ENCODE peak calls at places on chromosome 1, in ten cellular contexts. O is hepatocyte, U is mammary epithelial cell, X is foreskin fibroblast, C is lower lobe of right lung, T is body of pancreas, F is uterus, B is pancreas, R is NB4, N is WERI-Rb-1. V is an unnamed sample.

GRCh38 chr1:14881775-14882672 is 271.5 kb upstream of the TMEM51 start:
- DNase-seq in O (peak), U (no peak), X (peak), C (no peak), T (no peak), F (no peak), B (no peak), R (no peak), N (no peak), V (no peak)

GRCh38 chr1:203309115-203309429 is 3.8 kb downstream of the BTG2 start:
- DNase-seq in O (no peak), U (no peak), X (no peak), C (no peak), T (no peak), F (no peak), B (no peak), R (no peak), N (no peak), V (no peak)

GRCh38 chr1:59150537-59151386 is 146.1 kb upstream of the FGGY start:
- DNase-seq in O (peak), U (peak), X (peak), C (no peak), T (peak), F (peak), B (peak), R (peak), N (peak), V (peak)

GRCh38 chr1:62435231-62436038 is 1.4 kb upstream of the USP1 start:
- DNase-seq in O (no peak), U (no peak), X (no peak), C (peak), T (no peak), F (peak), B (peak), R (peak), N (peak), V (no peak)

GRCh38 chr1:156623946-156624813 is 5.0 kb downstream of the HAPLN2 start:
- DNase-seq in O (peak), U (peak), X (peak), C (peak), T (peak), F (peak), B (no peak), R (peak), N (peak), V (peak)

GRCh38 chr1:10663668-10664035 is 132.8 kb downstream of the CASZ1 start:
- DNase-seq in O (peak), U (no peak), X (peak), C (no peak), T (peak), F (peak), B (peak), R (no peak), N (peak), V (peak)

GRCh38 chr1:6268431-6268830 is 7.5 kb upstream of the GPR153 start:
- DNase-seq in O (no peak), U (no peak), X (no peak), C (no peak), T (no peak), F (no peak), B (no peak), R (no peak), N (peak), V (no peak)

GRCh38 chr1:76268341-76268740 is 193.8 kb downstream of the ST6GALNAC3 start:
- DNase-seq in O (no peak), U (no peak), X (peak), C (no peak), T (no peak), F (no peak), B (no peak), R (no peak), N (no peak), V (no peak)

GRCh38 chr1:174692313-174692712 is 244.5 kb downstream of the GPR52 start:
- DNase-seq in O (no peak), U (peak), X (peak), C (no peak), T (no peak), F (no peak), B (no peak), R (peak), N (no peak), V (peak)

GRCh38 chr1:80248886-80249285 is 1242.4 kb upstream of the ADGRL4 start:
- DNase-seq in O (no peak), U (peak), X (peak), C (no peak), T (no peak), F (no peak), B (no peak), R (no peak), N (no peak), V (no peak)

GRCh38 chr1:155254714-155255242 is 505 bp downstream of the ENTREP3 start:
- DNase-seq in O (no peak), U (no peak), X (peak), C (no peak), T (no peak), F (peak), B (no peak), R (no peak), N (peak), V (no peak)

GRCh38 chr1:54936791-54937190 is 43.6 kb upstream of the TMEM61 start:
- DNase-seq in O (no peak), U (peak), X (no peak), C (no peak), T (no peak), F (no peak), B (no peak), R (no peak), N (no peak), V (no peak)

GRCh38 chr1:226034482-226034881 is 28.0 kb upstream of the H3-3A start:
- DNase-seq in O (peak), U (peak), X (peak), C (peak), T (peak), F (peak), B (peak), R (peak), N (no peak), V (peak)

GRCh38 chr1:202806845-202807366 is 1.3 kb downstream of the KDM5B start:
- DNase-seq in O (peak), U (peak), X (peak), C (no peak), T (peak), F (no peak), B (peak), R (peak), N (peak), V (no peak)

GRCh38 chr1:39699419-39699818 is 8.2 kb upstream of the HPCAL4 start:
- DNase-seq in O (no peak), U (no peak), X (no peak), C (no peak), T (no peak), F (no peak), B (no peak), R (no peak), N (no peak), V (no peak)
- TF ChIP-seq CTCF in O (no peak), U (peak), X (no peak), C (no peak), T (no peak), F (no peak), B (peak), R (no peak), N (no peak), V (no peak)

DNA sequence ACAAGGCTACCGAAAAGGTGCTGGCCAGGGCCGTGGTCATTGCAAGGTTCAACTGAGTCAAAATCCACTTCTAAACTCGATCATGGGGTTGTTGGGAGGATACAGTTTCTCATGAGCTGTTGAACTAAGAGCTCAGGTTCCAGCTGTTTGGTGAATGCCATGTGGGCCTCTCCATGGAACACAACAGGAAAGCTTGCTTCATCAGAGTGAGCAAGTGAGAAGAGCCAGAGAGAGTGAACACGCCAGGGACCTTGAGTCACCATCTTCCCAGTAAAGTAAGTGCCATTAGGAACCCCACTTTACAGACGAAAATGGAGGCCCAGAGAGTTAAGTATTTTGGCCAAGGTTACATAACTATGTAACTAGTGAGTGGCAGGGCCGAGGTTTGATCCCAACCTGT is 475.1 kb upstream of the VAMP3 start:
- DNase-seq in O (no peak), U (no peak), X (peak), C (no peak), T (no peak), F (no peak), B (no peak), R (no peak), N (no peak), V (no peak)
- H3K4me3 ChIP-seq in O (no peak), U (no peak), X (no peak), C (no peak), T (no peak), F (no peak), B (no peak), R (no peak), N (no peak), V (no peak)

GRCh38 chr1:216475659-216476276 is 52.5 kb upstream of the USH2A start:
- DNase-seq in O (no peak), U (no peak), X (no peak), C (no peak), T (no peak), F (no peak), B (no peak), R (no peak), N (no peak), V (no peak)

GRCh38 chr1:216483672-216484401 is 60.6 kb upstream of the USH2A start:
- DNase-seq in O (no peak), U (no peak), X (no peak), C (no peak), T (no peak), F (no peak), B (no peak), R (no peak), N (no peak), V (no peak)

GRCh38 chr1:216482620-216483019 is 59.4 kb upstream of the USH2A start:
- DNase-seq in O (no peak), U (no peak), X (no peak), C (no peak), T (no peak), F (no peak), B (no peak), R (no peak), N (no peak), V (no peak)

DNA sequence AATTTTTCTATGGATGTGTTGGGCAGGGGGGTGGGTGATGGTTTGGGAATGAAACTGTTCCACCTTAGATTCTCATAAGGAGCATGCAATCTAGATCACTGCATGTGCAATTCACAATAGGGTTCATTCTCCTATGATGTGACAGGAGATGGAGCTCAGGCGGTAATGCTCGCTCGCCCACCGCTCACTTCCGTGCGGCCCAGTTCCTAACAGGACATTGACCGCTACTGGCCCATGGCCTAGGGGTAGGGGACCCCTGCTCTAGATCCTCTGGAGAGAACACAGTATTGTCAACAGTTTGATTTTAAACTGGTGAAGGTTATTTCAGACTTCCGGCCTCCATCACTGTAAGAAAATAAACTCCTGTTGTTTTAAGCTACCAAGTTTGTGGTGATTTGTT is 55.0 kb upstream of the USH2A start:
- DNase-seq in O (no peak), U (no peak), X (no peak), C (no peak), T (no peak), F (no peak), B (no peak), R (no peak), N (no peak), V (no peak)
- TF ChIP-seq CTCF in O (no peak), U (no peak), X (no peak), C (no peak), T (no peak), F (no peak), B (no peak), R (no peak), N (no peak), V (no peak)

GRCh38 chr1:207047529-207047928 is 3.5 kb downstream of the YOD1 start:
- DNase-seq in O (no peak), U (no peak), X (no peak), C (no peak), T (no peak), F (no peak), B (no peak), R (no peak), N (no peak), V (no peak)
- H3K4me3 ChIP-seq in O (no peak), U (no peak), X (no peak), C (no peak), T (no peak), F (no peak), B (no peak), R (no peak), N (no peak), V (no peak)

GRCh38 chr1:46130144-46130543 is 2.3 kb downstream of the PIK3R3 start:
- DNase-seq in O (no peak), U (no peak), X (no peak), C (no peak), T (no peak), F (no peak), B (no peak), R (no peak), N (no peak), V (no peak)
- TF ChIP-seq CTCF in O (no peak), U (no peak), X (no peak), C (no peak), T (no peak), F (no peak), B (no peak), R (no peak), N (no peak), V (no peak)

GRCh38 chr1:216064643-216065042 is 358.6 kb downstream of the USH2A start:
- DNase-seq in O (no peak), U (peak), X (no peak), C (no peak), T (no peak), F (no peak), B (no peak), R (no peak), N (no peak), V (no peak)
- H3K4me3 ChIP-seq in O (no peak), U (no peak), X (no peak), C (no peak), T (no peak), F (no peak), B (no peak), R (no peak), N (no peak), V (no peak)

V was measured in AG10803.